ENCODE peak calls at places on chromosomes 4 and X, in five cellular contexts. L, Z, G, O and M are unnamed samples.

GRCh38 chr4:163688856-163689255 is 194.4 kb downstream of the TMA16 start:
- DNase-seq in L (no peak), Z (no peak), G (no peak), O (no peak), M (no peak)

GRCh38 chr4:173037242-173037641 is 131.4 kb upstream of the GALNT7 start:
- DNase-seq in L (no peak), Z (no peak), G (no peak), O (no peak), M (no peak)

GRCh38 chr4:184953971-184954370 is 64.3 kb upstream of the HELT start:
- DNase-seq in L (no peak), Z (no peak), G (no peak), O (no peak), M (no peak)

GRCh38 chrX:51641421-51642021 is 22.8 kb upstream of the CENPVL3 start:
- DNase-seq in L (peak; percentile 54), Z (peak; percentile 82), G (peak; percentile 60), O (peak; percentile 68), M (peak; percentile 47)

GRCh38 chrX:107978707-107979307 is 3.4 kb downstream of the TEX13B start:
- DNase-seq in L (peak; percentile 11), Z (peak; percentile 62), G (peak; percentile 49), O (peak; percentile 66), M (peak; percentile 5)

GRCh38 chr4:18458465-18458864 is 436.9 kb upstream of the LCORL start:
- DNase-seq in L (no peak), Z (no peak), G (no peak), O (no peak), M (no peak)

GRCh38 chrX:97743014-97743413 is 859.3 kb downstream of the RPA4 start:
- DNase-seq in L (no peak), Z (peak; percentile 10), G (peak; percentile 7), O (no peak), M (peak; percentile 0)

GRCh38 chr4:142293536-142293935 is 552.6 kb downstream of the INPP4B start:
- DNase-seq in L (no peak), Z (no peak), G (no peak), O (peak; percentile 53), M (no peak)

GRCh38 chr4:102449751-102450352 is 51.3 kb upstream of the NFKB1 start:
- DNase-seq in L (peak; percentile 41), Z (peak; percentile 75), G (peak; percentile 73), O (peak; percentile 73), M (peak; percentile 68)

GRCh38 chr4:134201216-134202098 is at the start of gene PABPC4L:
- DNase-seq in L (no peak), Z (peak; percentile 76), G (peak; percentile 38), O (peak; percentile 72), M (no peak)

GRCh38 chr4:141913928-141914327 is 277.5 kb downstream of the IL15 start:
- DNase-seq in L (no peak), Z (no peak), G (peak; percentile 57), O (no peak), M (no peak)

GRCh38 chr4:85842540-85842939 is 367.6 kb downstream of the ARHGAP24 start:
- DNase-seq in L (no peak), Z (no peak), G (peak; percentile 76), O (peak; percentile 12), M (no peak)

GRCh38 chr4:158371158-158371557 is 150.5 kb upstream of the RXFP1 start:
- DNase-seq in L (no peak), Z (no peak), G (peak; percentile 60), O (peak; percentile 50), M (no peak)

GRCh38 chr4:102868782-102869568 is at the start of gene CISD2:
- DNase-seq in L (peak; percentile 94), Z (peak; percentile 95), G (peak; percentile 97), O (peak; percentile 80), M (peak; percentile 94)

GRCh38 chr4:7442609-7443140 is 7.9 kb upstream of the PSAPL1 start:
- DNase-seq in L (no peak), Z (no peak), G (no peak), O (no peak), M (no peak)

GRCh38 chr4:11732155-11732554 is 303.5 kb upstream of the HS3ST1 start:
- DNase-seq in L (no peak), Z (no peak), G (no peak), O (no peak), M (no peak)

GRCh38 chr4:40672528-40673522 is 43.2 kb upstream of the RBM47 start:
- DNase-seq in L (no peak), Z (peak; percentile 69), G (peak; percentile 93), O (peak; percentile 83), M (no peak)

GRCh38 chr4:104420766-104421165 is 73.9 kb downstream of the CXXC4 start:
- DNase-seq in L (no peak), Z (peak; percentile 60), G (no peak), O (no peak), M (no peak)

GRCh38 chrX:16578218-16578617 is 71.7 kb upstream of the S100G start:
- DNase-seq in L (no peak), Z (peak; percentile 8), G (peak; percentile 64), O (peak; percentile 43), M (no peak)

GRCh38 chrX:123959281-123960063 is 2.0 kb upstream of the STAG2 start:
- DNase-seq in L (peak; percentile 36), Z (peak; percentile 19), G (peak; percentile 61), O (peak; percentile 43), M (peak; percentile 31)

GRCh38 chr4:111268769-111269414 is 646.0 kb upstream of the PITX2 start:
- DNase-seq in L (no peak), Z (no peak), G (peak; percentile 51), O (peak; percentile 20), M (no peak)

GRCh38 chrX:3820170-3820569 is 106.7 kb upstream of the PRKX start:
- DNase-seq in L (no peak), Z (no peak), G (peak; percentile 78), O (peak; percentile 58), M (no peak)

GRCh38 chrX:141278306-141278705 is 36.0 kb upstream of the SPANXC start:
- DNase-seq in L (peak; percentile 38), Z (peak; percentile 53), G (peak; percentile 29), O (peak; percentile 54), M (peak; percentile 22)

GRCh38 chr4:112633477-112634235 is 3.1 kb downstream of the ZGRF1 start:
- DNase-seq in L (peak; percentile 40), Z (peak; percentile 67), G (peak; percentile 72), O (peak; percentile 38), M (peak; percentile 44)

GRCh38 chr4:14110407-14110806 is 482.9 kb upstream of the BOD1L1 start:
- DNase-seq in L (no peak), Z (no peak), G (peak; percentile 89), O (peak; percentile 57), M (no peak)

GRCh38 chr4:80026080-80026479 is 46.9 kb downstream of the ANTXR2 start:
- DNase-seq in L (no peak), Z (peak; percentile 41), G (peak; percentile 8), O (peak; percentile 14), M (no peak)

GRCh38 chrX:150459168-150459567 is 96.1 kb downstream of the MAMLD1 start:
- DNase-seq in L (no peak), Z (no peak), G (no peak), O (no peak), M (no peak)

GRCh38 chr4:182221987-182222386 is 21.2 kb upstream of the TENM3 start:
- DNase-seq in L (no peak), Z (no peak), G (no peak), O (no peak), M (no peak)

GRCh38 chr4:173272987-173273386 is 61.2 kb downstream of the HMGB2 start:
- DNase-seq in L (no peak), Z (no peak), G (peak; percentile 35), O (no peak), M (no peak)

GRCh38 chrX:67044029-67044653 is 405.3 kb upstream of the EDA2R start:
- DNase-seq in L (no peak), Z (no peak), G (no peak), O (no peak), M (no peak)

GRCh38 chr4:37830640-37831039 is 4.2 kb downstream of the PGM2 start:
- DNase-seq in L (no peak), Z (no peak), G (no peak), O (no peak), M (no peak)
- H3K9me2 ChIP-seq in L (no peaks in the 10 kb centered on the region), Z (no peaks in the 10 kb centered on the region), G (no peaks in the 10 kb centered on the region), O (no peaks in the 10 kb centered on the region), M (no peaks in the 10 kb centered on the region)

DNA sequence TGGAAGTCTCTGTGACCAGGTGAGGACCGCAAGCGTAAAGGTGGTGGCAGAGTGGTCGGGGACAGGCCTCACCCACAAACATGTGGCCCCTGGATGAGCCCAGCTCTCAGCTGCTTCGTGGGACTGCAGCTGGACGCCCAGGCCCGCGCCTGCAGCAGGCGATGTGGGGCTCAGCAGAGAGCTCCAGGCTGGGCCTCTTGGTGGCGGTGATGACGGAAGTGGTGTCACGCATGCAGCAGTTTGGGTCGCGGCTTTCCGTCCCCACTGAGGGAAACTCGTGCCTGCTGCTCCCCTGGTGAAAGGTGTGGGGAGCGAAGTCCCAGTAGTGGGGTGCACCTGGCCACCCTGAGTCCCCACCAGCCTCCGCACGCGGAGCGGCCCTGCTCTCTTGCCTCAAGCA is 26.8 kb downstream of the PCGF3 start:
- DNase-seq in L (no peak), Z (no peak), G (no peak), O (no peak), M (no peak)
- H3K36me3 ChIP-seq in L (peaks cover 33% of the 10 kb centered on the region), Z (peaks cover 18% of the 10 kb centered on the region), G (peaks cover 20% of the 10 kb centered on the region), O (peaks cover 7% of the 10 kb centered on the region), M (peaks cover 52% of the 10 kb centered on the region)

GRCh38 chrX:57104406-57104805 is 16.9 kb downstream of the SPIN2B start:
- DNase-seq in L (no peak), Z (no peak), G (no peak), O (no peak), M (no peak)

GRCh38 chrX:57104921-57105398 is 16.4 kb downstream of the SPIN2B start:
- DNase-seq in L (no peak), Z (peak; percentile 1), G (no peak), O (no peak), M (no peak)

GRCh38 chrX:57103489-57103888 is 17.9 kb downstream of the SPIN2B start:
- DNase-seq in L (no peak), Z (no peak), G (no peak), O (no peak), M (no peak)
- H3K9me2 ChIP-seq in L (no peaks in the 10 kb centered on the region), Z (no peaks in the 10 kb centered on the region), G (no peaks in the 10 kb centered on the region), O (no peaks in the 10 kb centered on the region), M (no peaks in the 10 kb centered on the region)

GRCh38 chr4:127888559-127888958 is 7.9 kb downstream of the PLK4 start:
- DNase-seq in L (no peak), Z (no peak), G (no peak), O (no peak), M (no peak)

GRCh38 chr4:127889903-127890302 is 9.2 kb downstream of the PLK4 start:
- DNase-seq in L (no peak), Z (no peak), G (no peak), O (no peak), M (no peak)
- H3K36me3 ChIP-seq in L (peaks cover 53% of the 10 kb centered on the region), Z (peaks cover 78% of the 10 kb centered on the region), G (no peaks in the 10 kb centered on the region), O (peaks cover 70% of the 10 kb centered on the region), M (peaks cover 99% of the 10 kb centered on the region)

DNA sequence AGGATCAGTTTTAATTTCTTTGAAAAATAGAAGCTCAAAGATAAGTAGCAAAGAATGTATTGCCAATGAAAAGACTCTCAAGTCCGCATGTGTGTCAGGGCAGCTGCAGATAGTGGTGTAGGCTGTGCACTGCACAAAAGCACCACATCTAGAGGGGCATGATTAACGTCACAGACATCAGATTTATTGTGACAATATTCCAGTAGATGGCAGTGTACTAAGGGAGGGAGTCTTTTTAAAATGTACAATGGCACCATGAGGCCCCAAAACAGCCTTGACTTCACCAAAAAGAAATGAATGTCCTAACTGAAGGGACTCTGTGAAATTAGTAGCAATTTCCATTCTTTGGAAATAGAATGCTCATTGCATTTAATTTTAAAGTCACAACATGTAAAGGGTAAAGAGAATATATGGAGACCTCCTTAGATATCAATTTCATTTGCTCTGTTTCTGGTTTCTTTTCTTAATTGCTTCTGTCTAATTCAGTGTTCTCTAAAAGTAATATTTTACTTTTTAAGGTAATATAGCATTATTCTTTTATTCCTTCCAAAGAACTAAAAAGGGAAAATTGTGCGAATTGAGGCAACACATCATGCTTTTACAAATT is 98.4 kb downstream of the ZNF827 start:
- DNase-seq in L (peak; percentile 62), Z (no peak), G (peak; percentile 60), O (peak; percentile 82), M (peak; percentile 71)
- H3K9me2 ChIP-seq in L (no peaks in the 10 kb centered on the region), Z (no peaks in the 10 kb centered on the region), G (no peaks in the 10 kb centered on the region), O (no peaks in the 10 kb centered on the region), M (no peaks in the 10 kb centered on the region)